ENCODE peak calls at places on chromosome 10, in eight cellular contexts. One of them, this sample, is unnamed.

GRCh38 chr10:6507311-6507710 is 72.8 kb downstream of the PRKCQ start:
- DNase-seq in A549: no peak
- DNase-seq in body of pancreas: no peak
- DNase-seq in astrocyte: no peak
- DNase-seq in colonic mucosa: no peak
- DNase-seq in fibroblast of lung: no peak
- DNase-seq in spleen: no peak
- DNase-seq in PC-9: no peak
- DNase-seq in this sample: no peak

GRCh38 chr10:99661370-99661749 is 2.1 kb downstream of the ENTPD7 start:
- DNase-seq in astrocyte: peak; percentile 86
- DNase-seq in body of pancreas: no peak
- DNase-seq in A549: peak; percentile 37
- DNase-seq in spleen: no peak
- DNase-seq in PC-9: peak; percentile 85
- DNase-seq in fibroblast of lung: peak; percentile 57
- DNase-seq in colonic mucosa: no peak
- DNase-seq in this sample: no peak

GRCh38 chr10:132704008-132704814 is 81.7 kb downstream of the NKX6-2 start:
- DNase-seq in PC-9: no peak
- DNase-seq in fibroblast of lung: no peak
- DNase-seq in A549: no peak
- DNase-seq in astrocyte: no peak
- DNase-seq in spleen: peak; percentile 54
- DNase-seq in body of pancreas: peak; percentile 4
- DNase-seq in colonic mucosa: no peak
- DNase-seq in this sample: no peak

GRCh38 chr10:121481222-121481621 is 117.0 kb downstream of the FGFR2 start:
- DNase-seq in A549: no peak
- DNase-seq in fibroblast of lung: no peak
- DNase-seq in astrocyte: peak; percentile 64
- DNase-seq in spleen: no peak
- DNase-seq in PC-9: no peak
- DNase-seq in colonic mucosa: no peak
- DNase-seq in body of pancreas: no peak
- DNase-seq in this sample: no peak

GRCh38 chr10:49083256-49083655 is 32.1 kb downstream of the VSTM4 start:
- DNase-seq in A549: no peak
- DNase-seq in fibroblast of lung: peak; percentile 34
- DNase-seq in body of pancreas: no peak
- DNase-seq in colonic mucosa: no peak
- DNase-seq in PC-9: no peak
- DNase-seq in astrocyte: no peak
- DNase-seq in spleen: no peak
- DNase-seq in this sample: no peak

GRCh38 chr10:119614686-119615085 is 17.9 kb upstream of the TIAL1 start:
- DNase-seq in fibroblast of lung: no peak
- DNase-seq in spleen: peak; percentile 45
- DNase-seq in body of pancreas: no peak
- DNase-seq in astrocyte: no peak
- DNase-seq in A549: no peak
- DNase-seq in PC-9: no peak
- DNase-seq in colonic mucosa: no peak
- DNase-seq in this sample: no peak

GRCh38 chr10:62794306-62794705 is 10.2 kb upstream of the ADO start:
- DNase-seq in fibroblast of lung: no peak
- DNase-seq in A549: no peak
- DNase-seq in astrocyte: peak; percentile 56
- DNase-seq in colonic mucosa: no peak
- DNase-seq in PC-9: peak; percentile 4
- DNase-seq in spleen: no peak
- DNase-seq in body of pancreas: no peak
- DNase-seq in this sample: no peak

GRCh38 chr10:68242051-68242450 is 10.1 kb upstream of the ATOH7 start:
- DNase-seq in colonic mucosa: no peak
- DNase-seq in fibroblast of lung: no peak
- DNase-seq in A549: no peak
- DNase-seq in astrocyte: peak; percentile 49
- DNase-seq in spleen: no peak
- DNase-seq in body of pancreas: no peak
- DNase-seq in PC-9: no peak
- DNase-seq in this sample: no peak

GRCh38 chr10:43082087-43082486 is 5.2 kb downstream of the RET start:
- DNase-seq in colonic mucosa: no peak
- DNase-seq in body of pancreas: peak; percentile 90
- DNase-seq in PC-9: peak; percentile 60
- DNase-seq in fibroblast of lung: no peak
- DNase-seq in A549: no peak
- DNase-seq in astrocyte: no peak
- DNase-seq in spleen: no peak
- DNase-seq in this sample: no peak

GRCh38 chr10:116907588-116907987 is 58.3 kb downstream of the ENO4 start:
- DNase-seq in PC-9: peak; percentile 39
- DNase-seq in body of pancreas: no peak
- DNase-seq in colonic mucosa: no peak
- DNase-seq in astrocyte: no peak
- DNase-seq in fibroblast of lung: no peak
- DNase-seq in A549: no peak
- DNase-seq in spleen: no peak
- DNase-seq in this sample: no peak

GRCh38 chr10:60464659-60465058 is 75.0 kb upstream of the ANK3 start:
- DNase-seq in astrocyte: no peak
- DNase-seq in spleen: no peak
- DNase-seq in A549: no peak
- DNase-seq in body of pancreas: no peak
- DNase-seq in fibroblast of lung: no peak
- DNase-seq in PC-9: peak; percentile 40
- DNase-seq in colonic mucosa: no peak
- DNase-seq in this sample: no peak

GRCh38 chr10:78973901-78974408 is 94.8 kb upstream of the ZMIZ1 start:
- DNase-seq in A549: peak; percentile 76
- DNase-seq in body of pancreas: no peak
- DNase-seq in spleen: peak; percentile 88
- DNase-seq in fibroblast of lung: peak; percentile 66
- DNase-seq in colonic mucosa: peak; percentile 82
- DNase-seq in astrocyte: peak; percentile 65
- DNase-seq in PC-9: peak; percentile 70
- DNase-seq in this sample: peak; percentile 23

GRCh38 chr10:117320050-117320665 is 55.1 kb downstream of the PDZD8 start:
- DNase-seq in A549: peak; percentile 30
- DNase-seq in colonic mucosa: no peak
- DNase-seq in spleen: no peak
- DNase-seq in body of pancreas: no peak
- DNase-seq in astrocyte: no peak
- DNase-seq in fibroblast of lung: peak; percentile 40
- DNase-seq in PC-9: no peak
- DNase-seq in this sample: no peak

GRCh38 chr10:60162631-60163030 is 227.0 kb downstream of the ANK3 start:
- DNase-seq in astrocyte: no peak
- DNase-seq in A549: no peak
- DNase-seq in fibroblast of lung: no peak
- DNase-seq in colonic mucosa: no peak
- DNase-seq in spleen: no peak
- DNase-seq in PC-9: no peak
- DNase-seq in body of pancreas: no peak
- DNase-seq in this sample: no peak

GRCh38 chr10:119344381-119344780 is 137.0 kb downstream of the GRK5 start:
- DNase-seq in body of pancreas: no peak
- DNase-seq in A549: no peak
- DNase-seq in PC-9: no peak
- DNase-seq in spleen: peak; percentile 31
- DNase-seq in astrocyte: no peak
- DNase-seq in colonic mucosa: no peak
- DNase-seq in fibroblast of lung: no peak
- DNase-seq in this sample: no peak

GRCh38 chr10:1449806-1450205 is 287.5 kb downstream of the ADARB2 start:
- DNase-seq in astrocyte: no peak
- DNase-seq in fibroblast of lung: no peak
- DNase-seq in A549: no peak
- DNase-seq in PC-9: no peak
- DNase-seq in body of pancreas: no peak
- DNase-seq in spleen: no peak
- DNase-seq in colonic mucosa: no peak
- DNase-seq in this sample: no peak

GRCh38 chr10:1454428-1454827 is 282.9 kb downstream of the ADARB2 start:
- DNase-seq in fibroblast of lung: no peak
- DNase-seq in PC-9: no peak
- DNase-seq in body of pancreas: no peak
- DNase-seq in A549: no peak
- DNase-seq in astrocyte: no peak
- DNase-seq in spleen: peak; percentile 87
- DNase-seq in colonic mucosa: no peak
- DNase-seq in this sample: no peak

GRCh38 chr10:1452777-1453176 is 284.5 kb downstream of the ADARB2 start:
- DNase-seq in colonic mucosa: no peak
- DNase-seq in PC-9: no peak
- DNase-seq in body of pancreas: no peak
- DNase-seq in spleen: no peak
- DNase-seq in fibroblast of lung: no peak
- DNase-seq in A549: no peak
- DNase-seq in astrocyte: no peak
- DNase-seq in this sample: no peak

GRCh38 chr10:1448252-1448901 is 288.9 kb downstream of the ADARB2 start:
- DNase-seq in spleen: no peak
- DNase-seq in A549: no peak
- DNase-seq in astrocyte: no peak
- DNase-seq in PC-9: no peak
- DNase-seq in body of pancreas: no peak
- DNase-seq in colonic mucosa: no peak
- DNase-seq in fibroblast of lung: no peak
- DNase-seq in this sample: no peak

GRCh38 chr10:1451362-1451888 is 285.9 kb downstream of the ADARB2 start:
- DNase-seq in fibroblast of lung: no peak
- DNase-seq in spleen: no peak
- DNase-seq in astrocyte: no peak
- DNase-seq in colonic mucosa: no peak
- DNase-seq in body of pancreas: no peak
- DNase-seq in A549: no peak
- DNase-seq in PC-9: no peak
- DNase-seq in this sample: no peak
- H3K27ac ChIP-seq in fibroblast of lung: no peak overlapping the region
- H3K27ac ChIP-seq in spleen: no peak overlapping the region
- H3K27ac ChIP-seq in astrocyte: no peak overlapping the region
- H3K27ac ChIP-seq in colonic mucosa: peak overlapping the region; percentile 32
- H3K27ac ChIP-seq in body of pancreas: no peak overlapping the region
- H3K27ac ChIP-seq in A549: no peak overlapping the region
- H3K27ac ChIP-seq in PC-9: no peak overlapping the region
- H3K27ac ChIP-seq in this sample: no peak overlapping the region

GRCh38 chr10:124997246-124997790 is 55.4 kb downstream of the ZRANB1 start:
- DNase-seq in astrocyte: no peak
- DNase-seq in fibroblast of lung: no peak
- DNase-seq in spleen: no peak
- DNase-seq in A549: no peak
- DNase-seq in colonic mucosa: no peak
- DNase-seq in body of pancreas: peak; percentile 11
- DNase-seq in PC-9: no peak
- DNase-seq in this sample: no peak

GRCh38 chr10:124999433-125000365 is 57.8 kb downstream of the ZRANB1 start:
- DNase-seq in colonic mucosa: peak; percentile 22
- DNase-seq in fibroblast of lung: peak; percentile 95
- DNase-seq in body of pancreas: peak; percentile 64
- DNase-seq in PC-9: no peak
- DNase-seq in astrocyte: peak; percentile 90
- DNase-seq in A549: no peak
- DNase-seq in spleen: peak; percentile 60
- DNase-seq in this sample: no peak

GRCh38 chr10:124997791-124998623 is 56.1 kb downstream of the ZRANB1 start:
- DNase-seq in astrocyte: no peak
- DNase-seq in PC-9: no peak
- DNase-seq in body of pancreas: peak; percentile 13
- DNase-seq in A549: no peak
- DNase-seq in spleen: peak; percentile 66
- DNase-seq in fibroblast of lung: no peak
- DNase-seq in colonic mucosa: peak; percentile 16
- DNase-seq in this sample: no peak

GRCh38 chr10:125000366-125001312 is 58.7 kb downstream of the ZRANB1 start:
- DNase-seq in PC-9: no peak
- DNase-seq in colonic mucosa: no peak
- DNase-seq in astrocyte: peak; percentile 78
- DNase-seq in A549: no peak
- DNase-seq in fibroblast of lung: peak; percentile 63
- DNase-seq in body of pancreas: peak; percentile 85
- DNase-seq in spleen: no peak
- DNase-seq in this sample: no peak

GRCh38 chr10:124998624-124999291 is 56.8 kb downstream of the ZRANB1 start:
- DNase-seq in A549: no peak
- DNase-seq in body of pancreas: peak; percentile 13
- DNase-seq in fibroblast of lung: no peak
- DNase-seq in colonic mucosa: peak; percentile 15
- DNase-seq in PC-9: no peak
- DNase-seq in astrocyte: no peak
- DNase-seq in spleen: peak; percentile 66
- DNase-seq in this sample: no peak
- H3K9me3 ChIP-seq in A549: no peaks in the 10 kb centered on the region
- H3K9me3 ChIP-seq in body of pancreas: no peaks in the 10 kb centered on the region
- H3K9me3 ChIP-seq in fibroblast of lung: no peaks in the 10 kb centered on the region
- H3K9me3 ChIP-seq in colonic mucosa: no peaks in the 10 kb centered on the region
- H3K9me3 ChIP-seq in PC-9: no peaks in the 10 kb centered on the region
- H3K9me3 ChIP-seq in astrocyte: no peaks in the 10 kb centered on the region
- H3K9me3 ChIP-seq in spleen: no peaks in the 10 kb centered on the region
- H3K9me3 ChIP-seq in this sample: no peaks in the 10 kb centered on the region

DNA sequence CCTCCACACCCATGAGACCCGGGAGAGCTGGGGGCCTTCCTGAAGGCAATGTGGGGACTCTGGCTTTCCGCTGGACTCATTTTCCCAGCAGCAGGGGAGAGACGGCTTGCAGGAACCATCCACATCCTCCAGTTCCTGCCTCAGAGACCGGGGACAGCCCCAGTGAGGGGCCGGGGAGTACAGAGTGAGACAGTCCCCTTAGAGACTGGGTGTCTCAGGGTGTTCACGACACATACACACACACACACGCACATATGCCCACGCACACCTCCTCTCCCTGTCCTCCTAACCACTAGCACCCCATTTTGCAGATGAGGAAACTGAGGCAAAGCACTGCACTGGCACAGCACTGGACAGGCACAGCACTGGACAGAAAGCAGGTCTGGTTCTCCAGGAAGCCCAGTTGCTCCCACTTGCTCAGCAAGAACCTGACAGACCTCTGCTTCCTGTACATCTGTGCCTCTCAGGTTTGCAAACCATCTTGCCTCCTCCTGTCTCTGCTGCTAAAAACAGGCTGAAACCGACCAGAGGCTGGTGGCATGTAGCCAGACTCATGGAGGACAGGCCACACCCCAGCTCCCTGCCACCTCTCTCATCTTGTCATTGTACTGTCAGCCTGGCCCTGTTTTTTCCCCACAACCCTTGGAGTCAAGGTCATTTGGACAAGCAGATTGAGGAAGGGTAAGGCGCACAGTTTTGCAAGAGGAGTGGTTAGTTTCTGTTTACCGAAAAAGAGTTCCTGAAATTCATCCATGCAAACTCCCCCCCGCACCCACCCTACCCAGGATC is 8.0 kb upstream of the C10orf105 start:
- DNase-seq in body of pancreas: peak; percentile 56
- DNase-seq in astrocyte: no peak
- DNase-seq in A549: no peak
- DNase-seq in PC-9: peak; percentile 59
- DNase-seq in fibroblast of lung: peak; percentile 53
- DNase-seq in spleen: peak; percentile 93
- DNase-seq in colonic mucosa: peak; percentile 92
- DNase-seq in this sample: peak; percentile 85
- H3K4me3 ChIP-seq in body of pancreas: no peak overlapping the region
- H3K4me3 ChIP-seq in astrocyte: no peak overlapping the region
- H3K4me3 ChIP-seq in A549: no peak overlapping the region
- H3K4me3 ChIP-seq in PC-9: no peak overlapping the region
- H3K4me3 ChIP-seq in fibroblast of lung: no peak overlapping the region
- H3K4me3 ChIP-seq in spleen: no peak overlapping the region
- H3K4me3 ChIP-seq in colonic mucosa: no peak overlapping the region
- H3K4me3 ChIP-seq in this sample: peak overlapping the region; percentile 24

GRCh38 chr10:56317603-56318002 is 43.5 kb downstream of the ZWINT start:
- DNase-seq in PC-9: no peak
- DNase-seq in body of pancreas: no peak
- DNase-seq in fibroblast of lung: no peak
- DNase-seq in astrocyte: no peak
- DNase-seq in colonic mucosa: no peak
- DNase-seq in spleen: peak; percentile 63
- DNase-seq in A549: no peak
- DNase-seq in this sample: no peak
- H3K27ac ChIP-seq in PC-9: no peak overlapping the region
- H3K27ac ChIP-seq in body of pancreas: no peak overlapping the region
- H3K27ac ChIP-seq in fibroblast of lung: no peak overlapping the region
- H3K27ac ChIP-seq in astrocyte: no peak overlapping the region
- H3K27ac ChIP-seq in colonic mucosa: no peak overlapping the region
- H3K27ac ChIP-seq in spleen: no peak overlapping the region
- H3K27ac ChIP-seq in A549: no peak overlapping the region
- H3K27ac ChIP-seq in this sample: no peak overlapping the region

This sample was measured in CD8-positive, alpha-beta memory T cell.